ENCODE peak calls at places on chromosomes 12 and 14, in four cellular contexts. F is HepG2, W is A549, M is K562. O is an unnamed sample.

GRCh38 chr14:84959796-84960515 is 570.0 kb upstream of the FLRT2 start:
- DNase-seq in F (no peak), W (no peak), M (no peak), O (no peak)

GRCh38 chr12:62435337-62436163 is 31.1 kb upstream of the MON2 start:
- DNase-seq in F (peak), W (peak), M (peak), O (peak)

GRCh38 chr12:2498961-2499500 is 295.7 kb upstream of the FKBP4 start:
- DNase-seq in F (no peak), W (no peak), M (no peak), O (no peak)

GRCh38 chr14:62138593-62138992 is 376.4 kb downstream of the SNAPC1 start:
- DNase-seq in M (no peak), F (no peak), W (no peak), O (peak)

GRCh38 chr14:74302160-74302628 is 540 bp downstream of the ABCD4 start:
- DNase-seq in F (peak), M (peak), W (peak), O (peak)

GRCh38 chr12:69066420-69067373 is 133.7 kb upstream of the CPM start:
- DNase-seq in W (no peak), F (no peak), M (no peak), O (no peak)

GRCh38 chr12:101407054-101407437 is 526 bp downstream of the ARL1 start:
- DNase-seq in M (no peak), F (peak), W (no peak), O (no peak)

GRCh38 chr12:81930037-81930436 is 170.9 kb upstream of the PPFIA2 start:
- DNase-seq in M (no peak), W (no peak), F (no peak), O (no peak)

GRCh38 chr12:26028953-26029740 is 70.7 kb downstream of the RASSF8 start:
- DNase-seq in W (peak), F (peak), M (peak), O (peak)

GRCh38 chr12:19191563-19191962 is 62.0 kb downstream of the PLEKHA5 start:
- DNase-seq in F (no peak), W (no peak), M (no peak), O (no peak)

GRCh38 chr14:48974994-48975393 is 611.2 kb downstream of the RPS29 start:
- DNase-seq in M (no peak), F (no peak), W (no peak), O (no peak)

GRCh38 chr12:84605988-84606387 is 306.6 kb downstream of the SLC6A15 start:
- DNase-seq in F (no peak), M (no peak), W (no peak), O (no peak)

GRCh38 chr14:89952581-89952980 is 1.9 kb downstream of the EFCAB11 start:
- DNase-seq in M (no peak), W (no peak), F (no peak), O (no peak)

GRCh38 chr12:16605666-16606116 is 271 bp downstream of the LMO3 start:
- DNase-seq in F (peak), W (no peak), M (no peak), O (peak)

GRCh38 chr12:109542014-109542413 is 31.3 kb downstream of the MMAB start:
- DNase-seq in M (no peak), F (no peak), W (peak), O (peak)

GRCh38 chr12:1629338-1630080 is 478 bp downstream of the WNT5B start:
- DNase-seq in F (peak), W (no peak), M (no peak), O (no peak)

GRCh38 chr14:63468273-63468672 is 74.9 kb downstream of the PPP2R5E start:
- DNase-seq in M (no peak), W (peak), F (no peak), O (no peak)

GRCh38 chr12:43988838-43989560 is 153.1 kb downstream of the TMEM117 start:
- DNase-seq in F (no peak), M (no peak), W (no peak), O (peak)

GRCh38 chr14:88322505-88323085 is 474 bp downstream of the KCNK10 start:
- DNase-seq in W (no peak), F (no peak), M (no peak), O (no peak)

GRCh38 chr12:14408208-14408607 is 42.7 kb downstream of the ATF7IP start:
- DNase-seq in W (peak), F (no peak), M (peak), O (peak)
- TF ChIP-seq MAZ in W (no peak), F (no peak), M (no peak), O (no peak)

GRCh38 chr12:119679081-119679480 is 11.1 kb downstream of the PRKAB1 start:
- DNase-seq in W (no peak), M (no peak), F (no peak), O (no peak)
- TF ChIP-seq MAZ in W (no peak), M (no peak), F (no peak), O (no peak)

GRCh38 chr12:34124608-34125007 is 102.3 kb downstream of the ALG10 start:
- DNase-seq in W (no peak), M (no peak), F (no peak), O (no peak)

GRCh38 chr12:34121360-34121759 is 99.1 kb downstream of the ALG10 start:
- DNase-seq in W (no peak), M (no peak), F (no peak), O (no peak)

GRCh38 chr12:34126805-34127204 is 104.5 kb downstream of the ALG10 start:
- DNase-seq in F (no peak), W (no peak), M (peak), O (no peak)

DNA sequence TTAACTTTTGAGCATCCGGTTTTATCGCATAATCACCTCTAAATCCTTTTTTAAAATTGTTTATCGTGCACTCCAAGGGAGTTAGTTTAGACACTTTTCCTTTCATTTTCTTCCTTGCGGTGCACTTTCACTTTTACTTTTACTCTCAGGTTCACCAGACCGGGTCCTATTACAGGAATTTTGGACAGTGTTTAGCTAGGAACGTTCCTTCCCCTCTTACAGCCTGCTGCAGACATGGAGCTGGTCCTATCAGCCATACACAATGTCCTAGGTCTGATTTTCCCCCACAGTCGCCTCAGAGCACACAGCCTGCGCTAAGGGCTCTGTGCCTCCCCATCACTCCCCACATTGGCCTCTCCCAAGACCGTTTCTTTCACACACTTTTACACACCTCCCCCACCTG is 103.9 kb downstream of the ALG10 start:
- DNase-seq in M (peak), F (peak), W (no peak), O (no peak)
- TF ChIP-seq MAZ in M (peak), F (no peak), W (no peak), O (no peak)

GRCh38 chr12:118706437-118706836 is 274.9 kb upstream of the SRRM4 start:
- DNase-seq in M (no peak), F (no peak), W (no peak), O (no peak)

GRCh38 chr12:118715647-118716046 is 265.7 kb upstream of the SRRM4 start:
- DNase-seq in M (no peak), W (no peak), F (no peak), O (no peak)

GRCh38 chr12:118714051-118714460 is 267.3 kb upstream of the SRRM4 start:
- DNase-seq in F (peak), W (peak), M (peak), O (no peak)

GRCh38 chr12:118714500-118714899 is 266.8 kb upstream of the SRRM4 start:
- DNase-seq in F (peak), M (no peak), W (no peak), O (no peak)

DNA sequence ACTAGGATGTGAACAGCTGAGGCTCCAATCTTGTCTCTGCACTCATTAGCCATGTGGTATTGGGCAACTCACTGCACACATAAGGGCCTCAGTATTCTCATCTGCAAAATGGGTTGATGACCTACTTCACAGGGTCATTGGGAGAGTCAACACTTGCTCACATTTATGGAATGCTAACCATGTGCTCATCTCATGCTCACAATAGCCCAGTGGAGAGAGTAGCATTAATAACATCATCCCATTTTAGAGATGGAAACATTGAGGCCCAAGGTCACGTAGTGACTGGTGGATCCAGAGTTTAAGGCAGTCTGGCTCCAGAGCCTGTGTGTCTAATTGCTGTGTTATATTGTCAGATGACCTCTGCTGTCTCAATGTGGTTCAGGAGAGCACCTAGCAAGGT is 270.2 kb upstream of the SRRM4 start:
- DNase-seq in M (no peak), F (no peak), W (no peak), O (no peak)
- TF ChIP-seq MAZ in M (no peak), F (no peak), W (no peak), O (no peak)